ENCODE peak calls at places on chromosome 7, in six cellular contexts. K is H1, V is H9, M is IMR-90, J is mesendoderm, N is neuronal stem cell. L is an unnamed sample.
A peak's percentile ranks its signal among the peaks of the same experiment; 100 is the strongest.

GRCh38 chr7:45593121-45593541 is 19.0 kb downstream of the ADCY1 start:
- DNase-seq in M (no peak), N (no peak), J (no peak), V (peak; percentile 20), K (no peak), L (no peak)

GRCh38 chr7:129610709-129611245 is 743 bp upstream of the NRF1 start:
- DNase-seq in N (peak; percentile 11), V (no peak), J (peak; percentile 21), K (no peak), M (no peak), L (no peak)

GRCh38 chr7:151409555-151410404 is at the start of gene WDR86:
- DNase-seq in V (peak; percentile 58), K (no peak), N (peak; percentile 58), J (peak; percentile 50), M (no peak), L (no peak)

GRCh38 chr7:47945261-47946015 is 2.8 kb downstream of the PKD1L1 start:
- DNase-seq in K (no peak), V (no peak), J (peak; percentile 56), N (peak; percentile 66), M (peak; percentile 62), L (peak; percentile 67)

GRCh38 chr7:157439761-157440160 is 103.0 kb downstream of the DNAJB6 start:
- DNase-seq in M (no peak), V (no peak), N (no peak), J (no peak), K (no peak), L (no peak)

GRCh38 chr7:45244996-45245395 is 87.4 kb downstream of the RAMP3 start:
- DNase-seq in N (no peak), M (no peak), J (no peak), K (no peak), V (no peak), L (no peak)

GRCh38 chr7:33325754-33326484 is 196.6 kb downstream of the BBS9 start:
- DNase-seq in N (no peak), K (no peak), V (no peak), J (no peak), M (no peak), L (no peak)

GRCh38 chr7:27183682-27184341 is 1.2 kb downstream of the HOXA11 start:
- DNase-seq in N (no peak), J (no peak), K (no peak), V (peak; percentile 29), M (no peak), L (peak; percentile 55)

GRCh38 chr7:13792208-13792607 is 197.3 kb downstream of the ETV1 start:
- DNase-seq in K (no peak), M (no peak), V (no peak), J (no peak), N (no peak), L (no peak)

GRCh38 chr7:34165927-34166550 is 260.7 kb downstream of the BMPER start:
- DNase-seq in K (no peak), J (peak; percentile 57), M (peak; percentile 60), N (no peak), V (no peak), L (peak; percentile 65)

GRCh38 chr7:26490631-26491624 is 199.3 kb downstream of the SNX10 start:
- DNase-seq in J (no peak), K (no peak), N (no peak), M (no peak), V (no peak), L (no peak)

GRCh38 chr7:69962077-69962855 is 364.0 kb downstream of the AUTS2 start:
- DNase-seq in J (no peak), M (no peak), N (no peak), V (no peak), K (no peak), L (peak; percentile 21)

GRCh38 chr7:152000191-152000590 is 25.3 kb upstream of the GALNT11 start:
- DNase-seq in J (no peak), M (no peak), V (no peak), N (no peak), K (no peak), L (peak; percentile 3)

GRCh38 chr7:147406521-147407115 is 1183.9 kb upstream of the C7orf33 start:
- DNase-seq in K (no peak), N (no peak), V (no peak), M (peak; percentile 37), J (no peak), L (peak; percentile 11)

GRCh38 chr7:46930336-46930735 is 651.6 kb downstream of the TNS3 start:
- DNase-seq in N (no peak), M (peak; percentile 97), J (no peak), V (no peak), K (no peak), L (peak; percentile 96)

GRCh38 chr7:25944777-25945176 is 207.2 kb upstream of the NFE2L3 start:
- DNase-seq in N (no peak), J (no peak), K (no peak), V (peak; percentile 34), M (no peak), L (no peak)

GRCh38 chr7:116543664-116544063 is 18.8 kb downstream of the CAV1 start:
- DNase-seq in J (peak; percentile 29), N (no peak), V (no peak), K (no peak), M (peak; percentile 74), L (peak; percentile 87)

GRCh38 chr7:102449136-102449535 is 15.5 kb downstream of the ALKBH4 start:
- DNase-seq in J (no peak), N (no peak), V (no peak), M (no peak), K (no peak), L (no peak)

GRCh38 chr7:100109521-100110163 is 8.2 kb downstream of the AP4M1 start:
- DNase-seq in K (no peak), J (no peak), M (no peak), N (no peak), V (no peak), L (no peak)

DNA sequence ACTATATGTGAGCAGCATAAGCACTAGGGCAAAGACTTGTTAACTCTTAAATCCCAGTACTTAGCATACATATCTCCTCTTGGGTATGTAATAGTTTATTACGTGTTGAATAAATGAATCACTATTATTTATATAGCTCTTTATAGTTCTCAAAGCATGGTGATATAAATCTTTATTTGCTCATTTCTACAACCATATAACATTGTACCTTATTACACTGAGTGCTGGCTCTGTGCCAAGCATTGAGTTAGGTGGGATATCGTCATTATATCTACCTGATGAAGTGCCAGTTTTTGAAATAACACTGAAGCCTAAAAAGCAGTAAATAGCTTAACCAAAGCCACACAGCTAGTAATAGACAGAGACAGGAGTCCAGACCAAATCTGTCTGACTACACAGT is 27.9 kb downstream of the AHR start:
- DNase-seq in J (no peak), N (no peak), V (no peak), K (no peak), M (no peak), L (no peak)
- H3K27me3 ChIP-seq in J (no peaks in the 10 kb centered on the region), N (no peaks in the 10 kb centered on the region), V (no peaks in the 10 kb centered on the region), K (no peaks in the 10 kb centered on the region), M (no peaks in the 10 kb centered on the region), L (no peaks in the 10 kb centered on the region)

GRCh38 chr7:3195160-3195559 is 105.9 kb upstream of the SDK1 start:
- DNase-seq in V (no peak), N (no peak), M (no peak), K (no peak), J (no peak), L (no peak)
- H2BK5ac ChIP-seq in V (no peak overlapping the region), N (peak overlapping the region; percentile 32), M (no peak overlapping the region), K (peak overlapping the region; percentile 98), J (no peak overlapping the region), L (peak overlapping the region; percentile 21)

GRCh38 chr7:143514995-143515735 is 37.5 kb downstream of the TAS2R41 start:
- DNase-seq in N (no peak), V (no peak), K (no peak), M (no peak), J (no peak), L (no peak)
- H3K27me3 ChIP-seq in N (no peaks in the 10 kb centered on the region), V (no peaks in the 10 kb centered on the region), K (no peaks in the 10 kb centered on the region), M (peaks cover 7% of the 10 kb centered on the region), J (no peaks in the 10 kb centered on the region), L (no peaks in the 10 kb centered on the region)

DNA sequence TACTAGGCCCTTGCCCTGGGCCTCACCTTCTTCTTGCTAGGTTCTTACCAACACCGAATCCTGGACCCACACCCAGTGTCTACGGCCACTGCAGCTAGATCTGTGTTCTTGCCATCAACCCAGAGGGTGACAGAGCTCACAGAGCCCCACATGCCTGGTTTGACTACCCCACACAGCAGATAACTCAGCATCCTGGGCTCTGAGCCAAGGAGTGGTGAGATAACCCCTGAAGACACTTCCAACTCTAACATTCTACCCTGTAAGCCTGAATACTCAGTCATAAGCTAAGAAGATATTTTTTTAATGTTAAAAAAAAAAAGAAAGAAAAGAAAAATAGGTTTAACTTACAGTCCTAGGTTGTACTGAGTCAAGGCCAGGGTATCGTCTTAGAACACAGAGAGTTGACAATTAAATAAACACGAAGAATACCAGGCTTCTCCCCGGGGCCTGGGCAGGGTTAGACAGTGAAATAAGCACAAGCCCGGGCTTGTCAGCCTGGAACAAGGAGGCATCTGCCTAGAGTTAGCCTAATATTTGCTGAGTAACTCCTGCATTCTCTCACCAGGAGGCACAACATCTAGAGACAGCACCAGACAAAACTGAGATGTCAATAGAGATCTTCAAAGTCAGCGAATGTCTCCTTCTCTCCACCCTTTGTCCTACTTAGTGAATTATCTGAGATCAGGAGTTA is 556.5 kb upstream of the LRRN3 start:
- DNase-seq in K (no peak), J (no peak), M (peak; percentile 71), N (no peak), V (no peak), L (peak; percentile 12)
- H2BK5ac ChIP-seq in K (peak overlapping the region; percentile 93), J (no peak overlapping the region), M (peak overlapping the region; percentile 99), N (no peak overlapping the region), V (no peak overlapping the region), L (no peak overlapping the region)

GRCh38 chr7:155267023-155267422 is 30.7 kb upstream of the INSIG1 start:
- DNase-seq in V (no peak), J (no peak), N (no peak), M (no peak), K (no peak), L (no peak)
- H3K27me3 ChIP-seq in V (no peaks in the 10 kb centered on the region), J (no peaks in the 10 kb centered on the region), N (no peaks in the 10 kb centered on the region), M (peaks cover 3% of the 10 kb centered on the region), K (no peaks in the 10 kb centered on the region), L (no peaks in the 10 kb centered on the region)